ENCODE peak calls at places on chromosomes 6 and 20, in five cellular contexts. R is right lobe of liver, O is PC-9, S is BJ, L is fibroblast of the aortic adventitia. B is an unnamed sample.

GRCh38 chr20:45372646-45373352 is 5.3 kb downstream of the TP53TG5 start:
- DNase-seq in R (no peak), O (no peak), S (no peak), L (no peak), B (no peak)

GRCh38 chr6:43973351-43973750 is 153.9 kb downstream of the MRPL14 start:
- DNase-seq in R (no peak), O (no peak), S (no peak), L (peak; percentile 21), B (no peak)

GRCh38 chr6:53306819-53307347 is 41.9 kb downstream of the ELOVL5 start:
- DNase-seq in R (no peak), O (peak; percentile 77), S (no peak), L (no peak), B (no peak)

GRCh38 chr6:151180321-151180720 is 59.4 kb upstream of the AKAP12 start:
- DNase-seq in R (no peak), O (no peak), S (no peak), L (no peak), B (no peak)

GRCh38 chr20:4894981-4895381 is 106.3 kb downstream of the SLC23A2 start:
- DNase-seq in R (no peak), O (no peak), S (no peak), L (no peak), B (no peak)

GRCh38 chr6:112636650-112637260 is 289.6 kb downstream of the RFPL4B start:
- DNase-seq in R (no peak), O (no peak), S (no peak), L (peak; percentile 51), B (peak; percentile 55)

GRCh38 chr6:136351518-136352106 is 62.0 kb upstream of the BCLAF1 start:
- DNase-seq in R (no peak), O (no peak), S (no peak), L (no peak), B (no peak)

GRCh38 chr20:48829940-48830339 is 2.1 kb upstream of the PREX1 start:
- DNase-seq in R (no peak), O (no peak), S (no peak), L (no peak), B (no peak)

GRCh38 chr20:43853174-43853803 is 61.4 kb upstream of the TOX2 start:
- DNase-seq in R (no peak), O (no peak), S (no peak), L (peak; percentile 39), B (no peak)

GRCh38 chr6:41824571-41825569 is 37.4 kb downstream of the TOMM6 start:
- DNase-seq in R (no peak), O (peak; percentile 88), S (no peak), L (no peak), B (no peak)

GRCh38 chr20:7361321-7361720 is 578.9 kb downstream of the HAO1 start:
- DNase-seq in R (no peak), O (no peak), S (no peak), L (no peak), B (no peak)

GRCh38 chr6:133017581-133017980 is 203.2 kb downstream of the RPS12 start:
- DNase-seq in R (no peak), O (no peak), S (no peak), L (peak; percentile 3), B (peak; percentile 74)

GRCh38 chr6:72890671-72891070 is 268.8 kb downstream of the KCNQ5 start:
- DNase-seq in R (no peak), O (no peak), S (no peak), L (peak; percentile 28), B (peak; percentile 31)

GRCh38 chr20:57188576-57189079 is 77.8 kb downstream of the BMP7 start:
- DNase-seq in R (no peak), O (no peak), S (no peak), L (no peak), B (no peak)

GRCh38 chr6:112939543-112939942 is 592.4 kb downstream of the RFPL4B start:
- DNase-seq in R (no peak), O (no peak), S (no peak), L (peak; percentile 17), B (no peak)

GRCh38 chr6:34247481-34248197 is 1.2 kb downstream of the SMIM29 start:
- DNase-seq in R (no peak), O (no peak), S (no peak), L (peak; percentile 28), B (no peak)

GRCh38 chr6:164085086-164085485 is 670.6 kb downstream of the QKI start:
- DNase-seq in R (no peak), O (no peak), S (no peak), L (no peak), B (no peak)

GRCh38 chr20:24046905-24047304 is 58.3 kb upstream of the GGTLC1 start:
- DNase-seq in R (no peak), O (no peak), S (no peak), L (peak; percentile 13), B (no peak)

GRCh38 chr20:57576002-57576401 is 15.1 kb downstream of the PCK1 start:
- DNase-seq in R (no peak), O (no peak), S (no peak), L (no peak), B (no peak)

GRCh38 chr6:13397359-13398080 is 69.2 kb upstream of the TBC1D7 start:
- DNase-seq in R (no peak), O (no peak), S (no peak), L (no peak), B (no peak)

GRCh38 chr6:105783333-105783945 is 302.7 kb upstream of the PRDM1 start:
- DNase-seq in R (no peak), O (no peak), S (no peak), L (no peak), B (no peak)

GRCh38 chr6:43842231-43842794 is 72.3 kb downstream of the VEGFA start:
- DNase-seq in R (no peak), O (no peak), S (no peak), L (peak; percentile 65), B (no peak)

GRCh38 chr6:85136310-85136709 is 313.6 kb upstream of the NT5E start:
- DNase-seq in R (no peak), O (no peak), S (no peak), L (no peak), B (no peak)

GRCh38 chr20:33915726-33916331 is 77.9 kb upstream of the RALY start:
- DNase-seq in R (peak; percentile 64), O (no peak), S (no peak), L (no peak), B (no peak)

GRCh38 chr6:12621766-12622165 is 94.8 kb upstream of the PHACTR1 start:
- DNase-seq in R (no peak), O (no peak), S (no peak), L (no peak), B (no peak)

GRCh38 chr6:113632220-113632864 is 224.8 kb upstream of the MARCKS start:
- DNase-seq in R (no peak), O (peak; percentile 100), S (peak; percentile 49), L (peak; percentile 94), B (peak; percentile 85)

GRCh38 chr6:118646977-118647376 is 4.4 kb downstream of the CEP85L start:
- DNase-seq in R (no peak), O (no peak), S (no peak), L (no peak), B (no peak)

GRCh38 chr6:133286765-133287164 is 45.6 kb downstream of the EYA4 start:
- DNase-seq in R (no peak), O (no peak), S (no peak), L (peak; percentile 12), B (no peak)

GRCh38 chr6:34288581-34288980 is 39.8 kb upstream of the SMIM29 start:
- DNase-seq in R (no peak), O (no peak), S (no peak), L (no peak), B (no peak)

GRCh38 chr6:142947702-142948480 is 2.9 kb upstream of the HIVEP2 start:
- DNase-seq in R (no peak), O (no peak), S (no peak), L (no peak), B (no peak)

GRCh38 chr6:169652896-169653295 is 48.9 kb downstream of the WDR27 start:
- DNase-seq in R (no peak), O (no peak), S (no peak), L (no peak), B (no peak)

GRCh38 chr6:124676033-124676432 is 286.2 kb upstream of the RNF217 start:
- DNase-seq in R (no peak), O (no peak), S (no peak), L (no peak), B (peak; percentile 59)

GRCh38 chr20:14495066-14495465 is 157.7 kb upstream of the FLRT3 start:
- DNase-seq in R (no peak), O (no peak), S (no peak), L (no peak), B (no peak)

GRCh38 chr6:101146389-101146788 is 247.1 kb upstream of the GRIK2 start:
- DNase-seq in R (no peak), O (no peak), S (no peak), L (peak; percentile 7), B (no peak)

GRCh38 chr20:37336369-37337207 is 9.4 kb upstream of the SRC start:
- DNase-seq in R (no peak), O (no peak), S (no peak), L (no peak), B (no peak)

DNA sequence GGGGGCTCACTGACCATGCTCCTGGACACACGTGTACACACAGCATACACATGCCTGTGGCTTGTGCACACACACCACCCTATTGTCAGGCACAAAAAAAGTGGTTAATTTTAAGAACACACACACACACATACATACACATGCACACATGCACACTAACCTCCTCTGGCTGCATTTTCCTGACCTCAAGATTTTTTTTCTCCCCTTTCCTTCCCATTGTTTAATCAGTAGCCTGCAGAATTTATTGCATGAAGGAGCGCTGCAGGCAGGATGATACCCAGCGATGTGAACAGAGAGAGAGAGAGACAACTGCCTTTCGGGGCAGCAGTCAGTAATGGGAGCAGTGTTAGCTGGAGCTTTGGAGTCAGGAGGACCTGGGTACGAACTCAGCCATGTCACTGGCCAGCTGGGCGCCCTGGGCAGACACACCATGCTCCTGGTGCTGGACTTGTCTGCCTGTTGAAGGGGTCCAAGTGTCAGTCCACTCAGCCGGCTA is 990 bp upstream of the TRAF3IP2 start:
- DNase-seq in R (no peak), O (peak; percentile 34), S (no peak), L (peak; percentile 21), B (no peak)
- H3K4me3 ChIP-seq in R (peak overlapping the region; percentile 60), O (peak overlapping the region; percentile 79), S (peak overlapping the region; percentile 57), L (no peak overlapping the region), B (no peak overlapping the region)

GRCh38 chr20:58839991-58840747 is 10.5 kb downstream of the GNAS-AS1 start:
- DNase-seq in R (no peak), O (no peak), S (no peak), L (no peak), B (no peak)
- H3K4me3 ChIP-seq in R (no peak overlapping the region), O (no peak overlapping the region), S (no peak overlapping the region), L (no peak overlapping the region), B (peak overlapping the region; percentile 29)

GRCh38 chr6:11123978-11124377 is 12.5 kb upstream of the ERVFRD-1 start:
- DNase-seq in R (no peak), O (no peak), S (no peak), L (no peak), B (no peak)
- H3K4me3 ChIP-seq in R (no peak overlapping the region), O (no peak overlapping the region), S (no peak overlapping the region), L (no peak overlapping the region), B (no peak overlapping the region)

GRCh38 chr6:32116674-32117073 is 7.5 kb upstream of the TNXB start:
- DNase-seq in R (no peak), O (no peak), S (no peak), L (no peak), B (no peak)

GRCh38 chr6:32115623-32116022 is 6.5 kb upstream of the TNXB start:
- DNase-seq in R (no peak), O (no peak), S (no peak), L (no peak), B (no peak)

GRCh38 chr6:32112436-32112980 is 3.4 kb upstream of the TNXB start:
- DNase-seq in R (no peak), O (no peak), S (no peak), L (peak; percentile 39), B (no peak)

GRCh38 chr6:32113386-32114352 is 4.5 kb upstream of the TNXB start:
- DNase-seq in R (peak; percentile 68), O (peak; percentile 64), S (peak; percentile 97), L (peak; percentile 99), B (peak; percentile 63)

GRCh38 chr6:32114853-32115252 is 5.7 kb upstream of the TNXB start:
- DNase-seq in R (no peak), O (peak; percentile 39), S (peak; percentile 80), L (peak; percentile 41), B (no peak)
- H3K4me3 ChIP-seq in R (no peak overlapping the region), O (no peak overlapping the region), S (no peak overlapping the region), L (no peak overlapping the region), B (no peak overlapping the region)